ENCODE peak calls at places on chromosomes 12 and 14, in eight cellular contexts. Z is HCT116, E is prostate gland, Y is testis, W is sigmoid colon, T is stomach, U is HepG2, B is ovary. D is an unnamed sample.

GRCh38 chr14:100765991-100766390 is 39.3 kb downstream of the DLK1 start:
- DNase-seq in Z (no peak), E (no peak), Y (no peak), W (peak; percentile 19), T (no peak), U (no peak), B (no peak), D (peak; percentile 80)

GRCh38 chr12:23921099-23921846 is 28.2 kb downstream of the SOX5 start:
- DNase-seq in Z (no peak), E (no peak), Y (no peak), W (no peak), T (no peak), U (no peak), B (no peak), D (no peak)

GRCh38 chr14:29242755-29243340 is 476.3 kb downstream of the FOXG1 start:
- DNase-seq in Z (no peak), E (no peak), Y (no peak), W (no peak), T (no peak), U (no peak), B (no peak), D (no peak)

GRCh38 chr12:31850268-31850667 is 108.9 kb upstream of the RESF1 start:
- DNase-seq in Z (no peak), E (no peak), Y (no peak), W (no peak), T (no peak), U (no peak), B (no peak), D (no peak)

GRCh38 chr14:93752980-93753561 is 35.2 kb downstream of the PRIMA1 start:
- DNase-seq in Z (no peak), E (no peak), Y (no peak), W (peak; percentile 86), T (no peak), U (no peak), B (no peak), D (no peak)

GRCh38 chr12:10364839-10365681 is 24.8 kb downstream of the KLRK1 start:
- DNase-seq in Z (peak; percentile 71), E (peak; percentile 72), Y (peak; percentile 79), W (peak; percentile 79), T (peak; percentile 69), U (peak; percentile 53), B (peak; percentile 60), D (peak; percentile 56)

GRCh38 chr12:31804185-31804504 is 75.3 kb upstream of the AMN1 start:
- DNase-seq in Z (no peak), E (no peak), Y (no peak), W (no peak), T (no peak), U (no peak), B (no peak), D (no peak)

GRCh38 chr14:99316281-99317163 is 44.5 kb upstream of the BCL11B start:
- DNase-seq in Z (peak; percentile 12), E (no peak), Y (no peak), W (no peak), T (peak; percentile 78), U (peak; percentile 92), B (no peak), D (peak; percentile 82)

GRCh38 chr12:122117979-122118378 is 39.4 kb downstream of the MLXIP start:
- DNase-seq in Z (no peak), E (no peak), Y (no peak), W (peak; percentile 65), T (no peak), U (no peak), B (no peak), D (no peak)

GRCh38 chr14:69592923-69593677 is 18.3 kb upstream of the SUSD6 start:
- DNase-seq in Z (no peak), E (no peak), Y (peak; percentile 54), W (peak; percentile 77), T (no peak), U (no peak), B (peak; percentile 78), D (no peak)
- H3K4me3 ChIP-seq in Z (no peak overlapping the region), E (no peak overlapping the region), Y (no peak overlapping the region), W (no peak overlapping the region), T (peak overlapping the region; percentile 11), U (no peak overlapping the region), B (no peak overlapping the region), D (no peak overlapping the region)

GRCh38 chr12:120920178-120920577 is 16.0 kb upstream of the SPPL3 start:
- DNase-seq in Z (no peak), E (no peak), Y (no peak), W (no peak), T (no peak), U (no peak), B (no peak), D (no peak)

GRCh38 chr12:120917748-120918147 is 13.6 kb upstream of the SPPL3 start:
- DNase-seq in Z (no peak), E (no peak), Y (no peak), W (no peak), T (no peak), U (no peak), B (no peak), D (no peak)

GRCh38 chr12:120909633-120910318 is 5.6 kb upstream of the SPPL3 start:
- DNase-seq in Z (no peak), E (no peak), Y (no peak), W (no peak), T (no peak), U (no peak), B (no peak), D (no peak)

GRCh38 chr12:120916561-120916960 is 12.4 kb upstream of the SPPL3 start:
- DNase-seq in Z (no peak), E (no peak), Y (no peak), W (no peak), T (no peak), U (no peak), B (no peak), D (no peak)

GRCh38 chr12:120914794-120915193 is 10.6 kb upstream of the SPPL3 start:
- DNase-seq in Z (no peak), E (no peak), Y (no peak), W (no peak), T (no peak), U (no peak), B (no peak), D (no peak)
- TF ChIP-seq POLR2A in Z (no peak), E (no peak), Y (no peak), W (no peak), T (no peak), U (no peak), B (no peak), D (no peak)

DNA sequence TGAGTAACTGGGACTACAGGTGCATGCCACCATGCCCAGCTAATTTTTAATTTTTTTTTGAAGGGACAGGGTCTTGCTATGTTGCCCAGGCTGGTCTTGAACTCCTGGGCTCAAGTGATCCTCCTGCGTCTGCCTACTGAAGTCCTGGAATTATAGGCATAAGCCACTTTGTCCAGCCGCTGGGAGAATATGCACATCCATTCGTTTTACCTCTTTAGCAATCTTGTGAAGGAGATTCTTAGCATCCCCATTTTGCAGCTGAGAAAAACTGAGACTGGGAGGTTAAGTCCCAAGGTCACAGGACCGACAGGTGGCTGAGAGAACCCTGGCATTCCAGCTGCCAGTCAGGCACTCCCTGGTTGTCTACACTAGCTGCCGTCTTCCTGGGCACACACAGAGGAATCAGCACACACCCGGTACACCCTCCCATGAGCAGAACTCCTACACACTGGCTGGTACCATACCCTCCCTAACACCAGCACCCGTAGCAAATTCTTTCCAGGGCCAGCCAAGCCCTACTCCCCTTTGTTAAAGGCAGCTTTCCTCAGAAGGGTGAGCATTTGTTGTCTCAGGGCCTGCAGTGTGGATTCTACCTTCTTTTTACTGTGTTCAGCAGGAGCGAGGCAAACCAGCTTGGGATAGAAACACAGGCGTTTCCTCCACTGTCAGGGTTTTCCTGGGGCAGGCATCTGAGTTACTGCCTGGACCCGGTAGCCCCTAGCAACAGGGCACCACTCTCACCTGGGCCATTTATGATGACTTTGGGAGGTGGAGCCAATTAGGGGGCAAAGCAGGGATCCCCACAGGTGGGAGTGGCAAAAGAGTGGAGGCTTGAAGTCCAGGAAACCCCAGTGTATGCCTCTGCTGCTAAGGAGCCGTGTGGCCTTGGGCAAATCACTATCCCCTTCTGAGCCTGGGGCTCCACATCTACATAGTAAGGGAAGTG is 70.2 kb downstream of the IRF2BPL start:
- DNase-seq in Z (no peak), E (no peak), Y (no peak), W (no peak), T (no peak), U (no peak), B (no peak), D (no peak)
- TF ChIP-seq CTCF in Z (no peak), E (no peak), Y (no peak), W (no peak), T (no peak), U (no peak), B (no peak), D (no peak)

DNA sequence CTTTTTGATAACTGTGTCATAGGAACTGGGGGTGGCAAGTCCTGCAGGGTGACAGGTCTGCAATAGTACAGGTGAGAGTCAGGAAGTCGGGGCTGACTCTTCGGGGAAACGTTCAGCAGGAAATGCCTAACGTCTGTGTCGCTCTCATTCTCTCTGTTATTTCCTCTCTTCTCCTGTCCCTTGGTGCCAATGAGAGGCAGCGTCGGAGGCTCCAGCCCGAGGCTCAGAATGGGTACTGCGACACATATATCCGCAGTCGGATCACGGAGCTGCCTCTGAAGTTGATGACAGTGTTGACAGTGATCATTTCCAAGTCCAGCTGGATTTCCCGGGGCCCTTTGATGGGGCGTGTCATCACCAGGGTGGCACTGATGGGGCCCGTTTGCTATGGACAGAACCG is 2.7 kb upstream of the TC2N start:
- DNase-seq in Z (no peak), E (no peak), Y (no peak), W (no peak), T (no peak), U (peak; percentile 5), B (no peak), D (no peak)
- H3K4me3 ChIP-seq in Z (no peak overlapping the region), E (no peak overlapping the region), Y (no peak overlapping the region), W (no peak overlapping the region), T (no peak overlapping the region), U (no peak overlapping the region), B (no peak overlapping the region), D (no peak overlapping the region)

GRCh38 chr12:12216349-12217017 is 50.4 kb downstream of the LRP6 start:
- DNase-seq in Z (no peak), E (no peak), Y (no peak), W (no peak), T (no peak), U (peak; percentile 67), B (no peak), D (no peak)
- TF ChIP-seq POLR2A in Z (no peak), E (no peak), Y (no peak), W (no peak), T (no peak), U (no peak), B (no peak), D (no peak)

DNA sequence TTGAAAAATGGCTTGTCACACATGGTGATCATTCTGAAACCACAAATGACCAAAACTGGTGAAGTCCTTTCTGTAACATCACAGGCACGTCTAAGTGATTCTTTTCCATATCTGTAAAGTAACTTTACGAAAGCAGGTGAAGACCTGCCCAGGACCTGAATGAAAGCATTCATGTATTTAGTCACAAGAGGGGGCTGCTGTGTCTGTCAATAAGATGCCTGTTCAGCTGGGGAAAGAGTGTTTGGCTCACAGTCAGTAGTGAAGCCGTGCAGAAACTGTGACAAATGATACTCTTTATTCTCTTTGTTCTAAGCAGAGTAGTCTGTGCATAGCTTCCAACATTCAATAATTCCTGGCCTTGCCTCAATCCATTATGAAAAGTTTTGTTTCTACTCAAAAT is 373.5 kb upstream of the OR4E1 start:
- DNase-seq in Z (no peak), E (no peak), Y (peak; percentile 31), W (no peak), T (no peak), U (peak; percentile 70), B (no peak), D (no peak)
- TF ChIP-seq CTCF in Z (peak; percentile 57), E (peak; percentile 29), Y (no peak), W (no peak), T (no peak), U (peak; percentile 64), B (no peak), D (no peak)

D was measured in lower leg skin.